ENCODE peak calls at places on chromosomes 13 and 19, in eight cellular contexts. R is transverse colon, B is thyroid gland, C is uterus, G is upper lobe of left lung, I is H1, F is IMR-90, L is heart left ventricle. U is an unnamed sample.

GRCh38 chr13:21203132-21203531 is 26.7 kb downstream of the MRPL57 start:
- DNase-seq in R (no peak), B (no peak), C (no peak), G (no peak), I (no peak), F (peak; percentile 29), L (no peak), U (no peak)

GRCh38 chr13:101612736-101613135 is 160.3 kb downstream of the ITGBL1 start:
- DNase-seq in R (no peak), B (peak; percentile 41), C (no peak), G (no peak), I (no peak), F (no peak), L (no peak), U (peak; percentile 98)

GRCh38 chr19:18738961-18739690 is 52.0 kb downstream of the COMP start:
- DNase-seq in R (no peak), B (no peak), C (no peak), G (no peak), I (no peak), F (no peak), L (no peak), U (no peak)

GRCh38 chr13:27171244-27171829 is at the start of gene USP12:
- DNase-seq in R (peak; percentile 32), B (no peak), C (no peak), G (no peak), I (no peak), F (peak; percentile 22), L (no peak), U (peak; percentile 81)

GRCh38 chr19:31317542-31317941 is 31.7 kb downstream of the TSHZ3 start:
- DNase-seq in R (no peak), B (no peak), C (no peak), G (no peak), I (no peak), F (no peak), L (no peak), U (no peak)

GRCh38 chr13:48412100-48412556 is 785 bp downstream of the LPAR6 start:
- DNase-seq in R (no peak), B (no peak), C (no peak), G (no peak), I (no peak), F (peak; percentile 31), L (no peak), U (no peak)

GRCh38 chr13:24228852-24229458 is 68.4 kb downstream of the SPATA13 start:
- DNase-seq in R (no peak), B (peak; percentile 49), C (no peak), G (no peak), I (no peak), F (peak; percentile 81), L (no peak), U (peak; percentile 66)

GRCh38 chr13:76759877-76760276 is 126.3 kb downstream of the KCTD12 start:
- DNase-seq in R (no peak), B (no peak), C (no peak), G (no peak), I (no peak), F (peak; percentile 18), L (no peak), U (no peak)

GRCh38 chr19:47755065-47755761 is 9.9 kb downstream of the NOP53 start:
- DNase-seq in R (no peak), B (no peak), C (no peak), G (no peak), I (no peak), F (no peak), L (no peak), U (no peak)
- TF ChIP-seq POLR2A in R (no peak), B (no peak), C (no peak), G (no peak), I (no peak), F (no peak), L (no peak), U (no peak)

GRCh38 chr19:16518061-16518460 is 21.9 kb downstream of the C19orf44 start:
- DNase-seq in R (no peak), B (no peak), C (no peak), G (no peak), I (no peak), F (no peak), L (no peak), U (no peak)

GRCh38 chr19:16519230-16519687 is 23.0 kb downstream of the CHERP start:
- DNase-seq in R (no peak), B (no peak), C (no peak), G (no peak), I (no peak), F (no peak), L (no peak), U (no peak)

GRCh38 chr19:16518483-16519229 is 22.5 kb downstream of the C19orf44 start:
- DNase-seq in R (no peak), B (no peak), C (no peak), G (no peak), I (no peak), F (no peak), L (no peak), U (no peak)

GRCh38 chr19:16516381-16516780 is 20.2 kb downstream of the C19orf44 start:
- DNase-seq in R (no peak), B (no peak), C (no peak), G (no peak), I (no peak), F (no peak), L (no peak), U (no peak)

DNA sequence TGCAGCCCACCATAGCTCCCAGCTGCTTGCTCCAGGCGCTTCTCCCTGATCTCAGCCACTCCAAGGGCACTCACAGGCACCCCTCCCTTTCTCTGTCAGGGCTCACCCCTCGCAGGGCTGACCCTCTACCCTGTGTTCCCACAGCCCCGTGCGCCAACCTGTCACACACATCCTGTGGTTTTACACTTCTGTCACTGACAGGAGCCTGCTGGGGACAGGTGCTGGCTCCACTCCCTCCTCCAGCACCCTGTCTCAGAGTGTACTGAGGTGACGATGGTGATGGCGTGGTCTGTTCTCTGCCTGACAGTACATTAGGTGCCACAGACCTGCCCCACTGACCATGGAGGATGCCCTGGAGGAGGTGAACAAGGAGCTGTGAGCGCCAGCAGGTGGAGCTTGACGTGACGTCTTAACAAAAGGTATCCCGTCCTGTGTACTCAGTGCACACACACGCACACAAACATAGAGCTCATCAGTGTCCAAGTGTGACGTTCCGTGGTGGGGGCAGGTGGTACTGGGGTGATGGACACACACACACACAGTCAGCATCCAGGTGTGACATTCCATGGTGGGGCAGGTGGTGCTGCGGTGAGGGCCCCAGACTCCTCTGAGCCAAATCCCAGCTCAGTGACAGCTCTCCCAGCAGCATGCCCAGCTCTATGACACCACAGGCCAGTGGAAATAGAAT is 20.9 kb downstream of the C19orf44 start:
- DNase-seq in R (no peak), B (no peak), C (no peak), G (no peak), I (no peak), F (no peak), L (no peak), U (no peak)
- TF ChIP-seq POLR2A in R (no peak), B (no peak), C (no peak), G (no peak), I (no peak), F (no peak), L (no peak), U (no peak)

GRCh38 chr13:40878321-40878720 is 88.9 kb downstream of the SLC25A15 start:
- DNase-seq in R (no peak), B (peak; percentile 82), C (no peak), G (no peak), I (no peak), F (peak; percentile 7), L (no peak), U (no peak)

GRCh38 chr13:40875583-40875982 is 86.2 kb downstream of the SLC25A15 start:
- DNase-seq in R (no peak), B (peak; percentile 8), C (no peak), G (no peak), I (no peak), F (no peak), L (no peak), U (no peak)

GRCh38 chr13:40876020-40876738 is 86.8 kb downstream of the SLC25A15 start:
- DNase-seq in R (no peak), B (peak; percentile 86), C (no peak), G (no peak), I (no peak), F (no peak), L (no peak), U (no peak)

GRCh38 chr13:40875048-40875447 is 85.6 kb downstream of the SLC25A15 start:
- DNase-seq in R (no peak), B (no peak), C (no peak), G (no peak), I (no peak), F (no peak), L (no peak), U (no peak)

DNA sequence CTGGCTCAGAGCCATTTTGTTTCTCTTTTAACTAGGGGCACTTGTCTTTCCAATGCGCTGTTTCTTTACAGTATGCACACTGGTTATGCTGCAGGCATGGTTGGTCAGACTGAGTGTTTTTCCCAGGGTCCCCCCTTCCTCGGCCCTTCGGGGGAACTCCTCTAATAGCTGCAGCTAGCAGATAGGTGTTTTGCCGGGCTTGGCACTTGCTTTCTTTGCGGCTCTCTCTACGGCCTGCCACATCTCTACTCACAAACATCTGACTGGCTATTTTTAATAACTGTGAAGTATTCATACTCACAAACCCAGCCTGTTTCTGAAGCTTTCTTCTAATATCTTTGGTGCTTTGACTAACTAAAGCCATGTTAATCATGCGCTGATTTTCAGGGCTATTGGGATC is 89.4 kb downstream of the SLC25A15 start:
- DNase-seq in R (no peak), B (peak; percentile 80), C (no peak), G (no peak), I (no peak), F (no peak), L (no peak), U (no peak)
- TF ChIP-seq POLR2A in R (no peak), B (no peak), C (no peak), G (no peak), I (no peak), F (no peak), L (no peak), U (no peak)

GRCh38 chr19:1243768-1244692 is 2.5 kb downstream of the ATP5F1D start:
- DNase-seq in R (peak; percentile 91), B (peak; percentile 93), C (peak; percentile 89), G (peak; percentile 93), I (no peak), F (peak; percentile 77), L (peak; percentile 89), U (peak; percentile 86)

GRCh38 chr19:1245468-1245867 is 2.9 kb upstream of the MIDN start:
- DNase-seq in R (no peak), B (no peak), C (no peak), G (no peak), I (no peak), F (no peak), L (no peak), U (no peak)

GRCh38 chr19:1245884-1246816 is 2.2 kb upstream of the MIDN start:
- DNase-seq in R (peak; percentile 88), B (peak; percentile 99), C (peak; percentile 50), G (peak; percentile 88), I (no peak), F (no peak), L (peak; percentile 85), U (no peak)

GRCh38 chr19:1247747-1248453 is 483 bp upstream of the MIDN start:
- DNase-seq in R (peak; percentile 82), B (peak; percentile 69), C (no peak), G (peak; percentile 87), I (no peak), F (peak; percentile 70), L (peak; percentile 87), U (no peak)

DNA sequence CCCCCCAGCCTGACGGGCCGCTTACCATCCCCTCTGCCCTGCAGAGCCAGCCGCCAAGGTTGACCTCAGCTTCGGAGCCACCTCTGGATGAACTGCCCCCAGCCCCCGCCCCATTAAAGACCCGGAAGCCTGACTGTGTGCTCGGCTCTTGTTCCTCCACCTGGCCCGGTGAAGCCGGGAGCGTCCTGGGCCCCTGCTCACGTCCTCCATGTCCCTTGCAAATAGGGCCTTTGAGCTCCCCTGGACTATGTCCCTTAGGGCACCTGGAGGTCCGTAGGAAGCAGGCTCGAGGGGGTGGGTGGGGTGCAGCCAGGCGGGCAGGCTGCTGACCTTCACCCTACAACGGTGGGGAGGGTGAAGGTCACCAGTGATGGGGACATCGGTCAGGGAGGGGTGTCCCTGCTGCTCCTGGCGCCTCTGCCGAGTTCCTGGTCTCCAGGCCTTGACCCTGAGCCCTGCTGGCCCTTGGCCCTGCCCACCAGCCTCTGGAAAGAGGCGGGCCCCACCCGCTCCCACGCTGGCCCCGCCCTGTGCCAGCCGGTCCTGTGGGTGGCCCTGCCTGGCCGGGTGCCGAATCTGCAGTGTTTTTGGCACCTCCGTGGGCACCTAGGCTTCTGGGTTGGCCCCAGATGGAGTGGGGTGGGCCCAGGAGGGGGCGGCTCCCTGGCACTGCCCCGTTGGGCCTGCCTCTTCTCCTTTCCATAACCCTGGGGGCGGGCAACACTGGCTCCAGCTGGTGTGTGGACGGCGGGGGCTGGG is 3.3 kb downstream of the ATP5F1D start:
- DNase-seq in R (peak; percentile 85), B (peak; percentile 89), C (peak; percentile 66), G (peak; percentile 86), I (no peak), F (no peak), L (peak; percentile 82), U (no peak)
- TF ChIP-seq POLR2A in R (peak; percentile 37), B (no peak), C (no peak), G (no peak), I (no peak), F (no peak), L (no peak), U (peak; percentile 14)

U was measured in erythroblast.